ENCODE peak calls at places on chromosome 21, in four cellular contexts. One of them, this sample, is unnamed.

GRCh38 chr21:33403128-33403785 is at the start of gene IFNGR2:
- DNase-seq in BJ: no peak
- DNase-seq in astrocyte of the cerebellum: no peak
- DNase-seq in progenitor cell of endocrine pancreas: peak
- DNase-seq in this sample: no peak

GRCh38 chr21:28150778-28151177 is 841.9 kb downstream of the LTN1 start:
- DNase-seq in BJ: no peak
- DNase-seq in astrocyte of the cerebellum: no peak
- DNase-seq in progenitor cell of endocrine pancreas: no peak
- DNase-seq in this sample: no peak

GRCh38 chr21:34693192-34693810 is 24.5 kb downstream of the CLIC6 start:
- DNase-seq in BJ: no peak
- DNase-seq in astrocyte of the cerebellum: peak
- DNase-seq in progenitor cell of endocrine pancreas: no peak
- DNase-seq in this sample: peak

GRCh38 chr21:29671728-29672127 is 268.1 kb downstream of the GRIK1 start:
- DNase-seq in BJ: no peak
- DNase-seq in astrocyte of the cerebellum: no peak
- DNase-seq in progenitor cell of endocrine pancreas: no peak
- DNase-seq in this sample: no peak

GRCh38 chr21:8991088-8991907 is 1530.1 kb upstream of the TPTE start:
- DNase-seq in BJ: no peak
- DNase-seq in astrocyte of the cerebellum: no peak
- DNase-seq in progenitor cell of endocrine pancreas: no peak
- DNase-seq in this sample: no peak

GRCh38 chr21:33202464-33203363 is 27.0 kb upstream of the IFNAR2 start:
- DNase-seq in BJ: no peak
- DNase-seq in astrocyte of the cerebellum: no peak
- DNase-seq in progenitor cell of endocrine pancreas: no peak
- DNase-seq in this sample: no peak

GRCh38 chr21:45109831-45110492 is 35.6 kb downstream of the ADARB1 start:
- DNase-seq in BJ: no peak
- DNase-seq in astrocyte of the cerebellum: no peak
- DNase-seq in progenitor cell of endocrine pancreas: no peak
- DNase-seq in this sample: peak

GRCh38 chr21:44920694-44921604 is at the start of gene ITGB2:
- DNase-seq in BJ: no peak
- DNase-seq in astrocyte of the cerebellum: no peak
- DNase-seq in progenitor cell of endocrine pancreas: no peak
- DNase-seq in this sample: no peak

GRCh38 chr21:45350206-45350854 is 54.6 kb upstream of the COL18A1 start:
- DNase-seq in BJ: no peak
- DNase-seq in astrocyte of the cerebellum: no peak
- DNase-seq in progenitor cell of endocrine pancreas: no peak
- DNase-seq in this sample: no peak

GRCh38 chr21:38839370-38839681 is 33.6 kb downstream of the ETS2 start:
- DNase-seq in BJ: no peak
- DNase-seq in astrocyte of the cerebellum: no peak
- DNase-seq in progenitor cell of endocrine pancreas: no peak
- DNase-seq in this sample: no peak

GRCh38 chr21:44874497-44875331 is 1.2 kb upstream of the PTTG1IP start:
- DNase-seq in BJ: no peak
- DNase-seq in astrocyte of the cerebellum: no peak
- DNase-seq in progenitor cell of endocrine pancreas: no peak
- DNase-seq in this sample: no peak

GRCh38 chr21:35438643-35439404 is 389.7 kb upstream of the RUNX1 start:
- DNase-seq in BJ: no peak
- DNase-seq in astrocyte of the cerebellum: no peak
- DNase-seq in progenitor cell of endocrine pancreas: no peak
- DNase-seq in this sample: no peak

GRCh38 chr21:20737227-20737626 is 261.0 kb upstream of the NCAM2 start:
- DNase-seq in BJ: no peak
- DNase-seq in astrocyte of the cerebellum: no peak
- DNase-seq in progenitor cell of endocrine pancreas: no peak
- DNase-seq in this sample: no peak

GRCh38 chr21:46116846-46117585 is 19.1 kb downstream of the COL6A2 start:
- DNase-seq in BJ: no peak
- DNase-seq in astrocyte of the cerebellum: no peak
- DNase-seq in progenitor cell of endocrine pancreas: peak
- DNase-seq in this sample: no peak

GRCh38 chr21:39258207-39258606 is 55.2 kb downstream of the BRWD1 start:
- DNase-seq in BJ: no peak
- DNase-seq in astrocyte of the cerebellum: no peak
- DNase-seq in progenitor cell of endocrine pancreas: no peak
- DNase-seq in this sample: no peak

GRCh38 chr21:9837946-9838801 is 683.2 kb upstream of the TPTE start:
- DNase-seq in BJ: no peak
- DNase-seq in astrocyte of the cerebellum: no peak
- DNase-seq in progenitor cell of endocrine pancreas: no peak
- DNase-seq in this sample: no peak

GRCh38 chr21:41119901-41120300 is 48.1 kb upstream of the BACE2 start:
- DNase-seq in BJ: no peak
- DNase-seq in astrocyte of the cerebellum: no peak
- DNase-seq in progenitor cell of endocrine pancreas: no peak
- DNase-seq in this sample: no peak

GRCh38 chr21:38356898-38357297 is 100.1 kb downstream of the KCNJ15 start:
- DNase-seq in BJ: no peak
- DNase-seq in astrocyte of the cerebellum: no peak
- DNase-seq in progenitor cell of endocrine pancreas: no peak
- DNase-seq in this sample: no peak

GRCh38 chr21:19913995-19914394 is 1084.2 kb upstream of the NCAM2 start:
- DNase-seq in BJ: no peak
- DNase-seq in astrocyte of the cerebellum: no peak
- DNase-seq in progenitor cell of endocrine pancreas: no peak
- DNase-seq in this sample: no peak

GRCh38 chr21:21612446-21612845 is 614.2 kb downstream of the NCAM2 start:
- DNase-seq in BJ: peak
- DNase-seq in astrocyte of the cerebellum: peak
- DNase-seq in progenitor cell of endocrine pancreas: no peak
- DNase-seq in this sample: peak

GRCh38 chr21:40936771-40937261 is 89.9 kb upstream of the DSCAM start:
- DNase-seq in BJ: no peak
- DNase-seq in astrocyte of the cerebellum: no peak
- DNase-seq in progenitor cell of endocrine pancreas: no peak
- DNase-seq in this sample: no peak

GRCh38 chr21:30718239-30718909 is at the start of gene KRTAP21-3:
- DNase-seq in BJ: no peak
- DNase-seq in astrocyte of the cerebellum: peak
- DNase-seq in progenitor cell of endocrine pancreas: no peak
- DNase-seq in this sample: peak

GRCh38 chr21:45981641-45982255 is at the start of gene COL6A1:
- DNase-seq in BJ: no peak
- DNase-seq in astrocyte of the cerebellum: no peak
- DNase-seq in progenitor cell of endocrine pancreas: peak
- DNase-seq in this sample: no peak

GRCh38 chr21:19603011-19603593 is 1199.5 kb upstream of the TMPRSS15 start:
- DNase-seq in BJ: no peak
- DNase-seq in astrocyte of the cerebellum: no peak
- DNase-seq in progenitor cell of endocrine pancreas: no peak
- DNase-seq in this sample: no peak

GRCh38 chr21:23131177-23131576 is 2133.0 kb downstream of the NCAM2 start:
- DNase-seq in BJ: no peak
- DNase-seq in astrocyte of the cerebellum: no peak
- DNase-seq in progenitor cell of endocrine pancreas: no peak
- DNase-seq in this sample: no peak

GRCh38 chr21:33866851-33867250 is 48.8 kb downstream of the ATP5PO start:
- DNase-seq in BJ: no peak
- DNase-seq in astrocyte of the cerebellum: no peak
- DNase-seq in progenitor cell of endocrine pancreas: no peak
- DNase-seq in this sample: no peak

GRCh38 chr21:41727784-41728763 is 38.8 kb downstream of the RIPK4 start:
- DNase-seq in BJ: no peak
- DNase-seq in astrocyte of the cerebellum: no peak
- DNase-seq in progenitor cell of endocrine pancreas: no peak
- DNase-seq in this sample: no peak

GRCh38 chr21:44869860-44870747 is 3.4 kb downstream of the PTTG1IP start:
- DNase-seq in BJ: peak
- DNase-seq in astrocyte of the cerebellum: peak
- DNase-seq in progenitor cell of endocrine pancreas: no peak
- DNase-seq in this sample: peak

GRCh38 chr21:16302851-16303282 is 573.1 kb downstream of the USP25 start:
- DNase-seq in BJ: no peak
- DNase-seq in astrocyte of the cerebellum: no peak
- DNase-seq in progenitor cell of endocrine pancreas: no peak
- DNase-seq in this sample: no peak

GRCh38 chr21:45280969-45281368 is 6.7 kb downstream of the POFUT2 start:
- DNase-seq in BJ: no peak
- DNase-seq in astrocyte of the cerebellum: no peak
- DNase-seq in progenitor cell of endocrine pancreas: no peak
- DNase-seq in this sample: no peak

GRCh38 chr21:42962360-42963007 is 11.9 kb upstream of the PKNOX1 start:
- DNase-seq in BJ: no peak
- DNase-seq in astrocyte of the cerebellum: no peak
- DNase-seq in progenitor cell of endocrine pancreas: no peak
- DNase-seq in this sample: no peak
- TF ChIP-seq CTCF in BJ: no peak
- TF ChIP-seq CTCF in astrocyte of the cerebellum: no peak
- TF ChIP-seq CTCF in progenitor cell of endocrine pancreas: no peak
- TF ChIP-seq CTCF in this sample: no peak

GRCh38 chr21:15195104-15195503 is 130.3 kb upstream of the NRIP1 start:
- DNase-seq in BJ: no peak
- DNase-seq in astrocyte of the cerebellum: no peak
- DNase-seq in progenitor cell of endocrine pancreas: no peak
- DNase-seq in this sample: no peak

GRCh38 chr21:15195768-15196167 is 131.0 kb upstream of the NRIP1 start:
- DNase-seq in BJ: no peak
- DNase-seq in astrocyte of the cerebellum: no peak
- DNase-seq in progenitor cell of endocrine pancreas: no peak
- DNase-seq in this sample: no peak

GRCh38 chr21:15199940-15200339 is 135.1 kb upstream of the NRIP1 start:
- DNase-seq in BJ: no peak
- DNase-seq in astrocyte of the cerebellum: no peak
- DNase-seq in progenitor cell of endocrine pancreas: no peak
- DNase-seq in this sample: no peak

GRCh38 chr21:15197696-15198095 is 132.9 kb upstream of the NRIP1 start:
- DNase-seq in BJ: no peak
- DNase-seq in astrocyte of the cerebellum: no peak
- DNase-seq in progenitor cell of endocrine pancreas: no peak
- DNase-seq in this sample: no peak

GRCh38 chr21:15199414-15199813 is 134.6 kb upstream of the NRIP1 start:
- DNase-seq in BJ: no peak
- DNase-seq in astrocyte of the cerebellum: no peak
- DNase-seq in progenitor cell of endocrine pancreas: no peak
- DNase-seq in this sample: no peak
- TF ChIP-seq CTCF in BJ: no peak
- TF ChIP-seq CTCF in astrocyte of the cerebellum: no peak
- TF ChIP-seq CTCF in progenitor cell of endocrine pancreas: no peak
- TF ChIP-seq CTCF in this sample: no peak

GRCh38 chr21:26001356-26001755 is 169.2 kb downstream of the APP start:
- DNase-seq in BJ: no peak
- DNase-seq in astrocyte of the cerebellum: no peak
- DNase-seq in progenitor cell of endocrine pancreas: no peak
- DNase-seq in this sample: no peak
- TF ChIP-seq CTCF in BJ: no peak
- TF ChIP-seq CTCF in astrocyte of the cerebellum: no peak
- TF ChIP-seq CTCF in progenitor cell of endocrine pancreas: no peak
- TF ChIP-seq CTCF in this sample: no peak

DNA sequence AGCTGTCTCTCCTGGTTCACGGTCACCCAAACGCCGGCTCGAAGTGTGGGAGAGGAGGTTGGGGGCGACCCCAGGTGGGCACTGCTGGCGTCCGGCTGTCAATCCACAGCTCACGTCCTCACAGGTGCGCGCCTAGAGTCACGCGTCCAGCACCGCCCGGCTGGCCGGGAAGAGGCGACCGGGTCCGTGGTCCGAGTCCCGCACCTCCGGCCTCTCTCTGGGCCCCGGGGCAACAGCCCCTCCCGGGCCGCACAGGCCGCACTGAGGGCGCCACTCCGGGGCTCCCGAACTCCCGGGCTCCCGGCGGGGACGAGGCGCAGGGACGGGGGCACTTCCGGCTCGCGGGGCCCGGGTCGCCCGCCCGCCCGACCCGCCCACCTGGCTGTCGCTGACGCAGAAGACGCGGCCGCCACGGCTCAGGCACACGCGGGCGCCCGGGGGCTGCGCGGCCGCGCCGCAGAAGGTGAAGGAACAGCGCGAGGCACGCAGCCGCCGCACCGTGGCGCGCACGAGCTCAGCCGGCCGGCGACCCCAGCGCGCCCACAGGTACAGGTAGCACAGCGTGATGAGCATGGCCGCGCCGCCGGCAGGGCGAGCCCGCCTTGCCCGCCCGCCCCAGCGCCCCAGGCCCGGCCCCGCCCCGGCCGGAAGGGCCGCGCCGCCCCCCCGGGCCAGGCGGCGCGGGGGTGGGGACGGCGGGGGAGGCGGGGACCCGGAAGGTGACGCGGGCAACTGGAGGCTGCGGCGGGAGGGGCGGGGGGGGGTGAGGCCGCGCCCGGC is at the start of gene HLCS:
- DNase-seq in BJ: no peak
- DNase-seq in astrocyte of the cerebellum: no peak
- DNase-seq in progenitor cell of endocrine pancreas: peak
- DNase-seq in this sample: no peak
- TF ChIP-seq CTCF in BJ: no peak
- TF ChIP-seq CTCF in astrocyte of the cerebellum: no peak
- TF ChIP-seq CTCF in progenitor cell of endocrine pancreas: peak
- TF ChIP-seq CTCF in this sample: no peak

DNA sequence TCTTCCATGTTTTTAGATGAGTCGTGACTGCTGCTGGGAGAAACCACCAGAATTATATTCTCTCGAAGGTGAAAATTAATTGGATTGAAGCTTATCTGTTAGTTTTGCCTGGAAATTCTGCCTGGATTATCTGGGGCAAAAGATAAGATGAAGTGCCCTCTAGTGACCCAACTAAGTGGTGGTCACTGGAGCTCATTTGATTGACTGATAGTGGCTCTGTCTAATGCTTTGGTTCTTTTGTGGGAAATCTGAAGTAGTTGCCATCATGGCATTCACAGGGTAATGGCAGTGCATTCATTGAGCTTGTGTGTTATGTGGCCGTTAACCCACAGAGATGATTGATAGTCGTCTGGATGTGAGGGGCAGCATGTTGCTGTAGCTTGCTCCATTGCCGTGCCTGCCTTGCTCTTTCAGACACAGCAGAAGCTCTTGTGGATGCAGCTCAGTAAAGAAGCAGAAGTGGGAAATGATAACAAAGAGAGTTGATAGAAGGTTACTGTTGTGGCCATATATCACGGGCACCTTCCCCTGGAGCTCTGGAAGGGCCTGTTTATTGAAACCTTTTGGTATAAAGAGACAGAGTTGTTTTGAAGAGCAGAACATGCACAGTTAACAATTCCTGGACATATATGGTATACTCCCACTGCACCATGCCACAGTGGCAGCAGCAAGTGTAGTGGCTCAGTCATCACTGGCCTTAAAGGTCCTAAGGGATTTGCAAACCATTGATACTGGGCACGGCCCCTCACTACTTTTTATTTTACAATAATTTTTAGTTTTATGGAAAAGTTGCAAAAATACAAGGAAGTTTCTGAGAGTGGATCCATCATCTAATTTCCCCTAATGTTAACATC is 42.0 kb downstream of the CXADR start:
- DNase-seq in BJ: no peak
- DNase-seq in astrocyte of the cerebellum: no peak
- DNase-seq in progenitor cell of endocrine pancreas: no peak
- DNase-seq in this sample: no peak
- TF ChIP-seq CTCF in BJ: peak
- TF ChIP-seq CTCF in astrocyte of the cerebellum: peak
- TF ChIP-seq CTCF in progenitor cell of endocrine pancreas: peak
- TF ChIP-seq CTCF in this sample: peak

This sample was measured in kidney epithelial cell.